ENCODE peak calls at places on chromosomes 7 and 10, in four cellular contexts. M, Y, P and I are unnamed samples.

GRCh38 chr10:116848032-116848911 is 1.0 kb upstream of the ENO4 start:
- DNase-seq in M (no peak), Y (no peak), P (peak; percentile 62), I (no peak)

GRCh38 chr10:130814610-130815009 is 496.9 kb downstream of the TCERG1L start:
- DNase-seq in M (no peak), Y (peak; percentile 31), P (no peak), I (no peak)

GRCh38 chr7:90155206-90155605 is 937 bp downstream of the STEAP1 start:
- DNase-seq in M (no peak), Y (no peak), P (no peak), I (no peak)

GRCh38 chr10:119597405-119598186 is 832 bp upstream of the TIAL1 start:
- DNase-seq in M (no peak), Y (no peak), P (peak; percentile 71), I (no peak)

GRCh38 chr10:71475243-71475871 is 78.6 kb downstream of the CDH23 start:
- DNase-seq in M (no peak), Y (no peak), P (no peak), I (peak; percentile 50)

GRCh38 chr7:142440219-142441073 is 182.6 kb upstream of the PRSS58 start:
- DNase-seq in M (no peak), Y (no peak), P (no peak), I (no peak)

GRCh38 chr7:93390660-93391059 is 158.5 kb downstream of the VPS50 start:
- DNase-seq in M (no peak), Y (no peak), P (no peak), I (no peak)

GRCh38 chr7:37352974-37353948 is 95.4 kb downstream of the ELMO1 start:
- DNase-seq in M (peak; percentile 51), Y (no peak), P (peak; percentile 54), I (peak; percentile 84)

GRCh38 chr10:77173615-77174461 is 463.8 kb downstream of the KCNMA1 start:
- DNase-seq in M (peak; percentile 50), Y (peak; percentile 88), P (no peak), I (peak; percentile 3)

GRCh38 chr7:47038621-47039020 is 543.3 kb downstream of the TNS3 start:
- DNase-seq in M (no peak), Y (no peak), P (no peak), I (no peak)

GRCh38 chr10:119326167-119326566 is 118.8 kb downstream of the GRK5 start:
- DNase-seq in M (no peak), Y (no peak), P (no peak), I (no peak)